ENCODE peak calls at places on chromosomes 16 and 17, in eight cellular contexts. A is pancreas; U is MM.1S; Q is CD8-positive, alpha-beta T cell; N is GM13977; H is heart left ventricle; O is transverse colon; B is omental fat pad. K is an unnamed sample.

GRCh38 chr17:49132699-49133364 is at the start of gene B4GALNT2:
- DNase-seq in A (no peak), U (no peak), Q (no peak), N (no peak), H (no peak), O (peak), B (no peak), K (peak)

GRCh38 chr17:9232591-9233270 is 211.4 kb downstream of the NTN1 start:
- DNase-seq in A (no peak), U (no peak), Q (no peak), N (no peak), H (no peak), O (peak), B (no peak), K (no peak)

GRCh38 chr17:52828621-52829020 is 670.1 kb upstream of the CA10 start:
- DNase-seq in A (no peak), U (no peak), Q (no peak), N (no peak), H (no peak), O (no peak), B (no peak), K (no peak)

GRCh38 chr16:67767953-67768352 is 38.4 kb downstream of the RANBP10 start:
- DNase-seq in A (no peak), U (no peak), Q (no peak), N (no peak), H (no peak), O (no peak), B (no peak), K (no peak)

GRCh38 chr16:57106767-57107166 is 14.4 kb downstream of the CPNE2 start:
- DNase-seq in A (no peak), U (no peak), Q (no peak), N (no peak), H (peak), O (no peak), B (no peak), K (no peak)

GRCh38 chr16:65212791-65213190 is 90.9 kb upstream of the CDH11 start:
- DNase-seq in A (no peak), U (no peak), Q (no peak), N (no peak), H (no peak), O (no peak), B (no peak), K (no peak)

GRCh38 chr16:4347010-4347409 is 4.1 kb downstream of the PAM16 start:
- DNase-seq in A (no peak), U (no peak), Q (no peak), N (no peak), H (no peak), O (no peak), B (no peak), K (no peak)

GRCh38 chr16:3180445-3180878 is 7.5 kb upstream of the OR1F1 start:
- DNase-seq in A (no peak), U (no peak), Q (no peak), N (no peak), H (no peak), O (no peak), B (no peak), K (no peak)

GRCh38 chr17:81509687-81510523 is 2.7 kb downstream of the ACTG1 start:
- DNase-seq in A (no peak), U (peak), Q (peak), N (no peak), H (no peak), O (no peak), B (no peak), K (no peak)

GRCh38 chr17:28807925-28808641 is 34.5 kb downstream of the FAM222B start:
- DNase-seq in A (no peak), U (no peak), Q (no peak), N (no peak), H (no peak), O (no peak), B (no peak), K (no peak)

GRCh38 chr16:27318399-27319256 is 4.9 kb downstream of the IL4R start:
- DNase-seq in A (no peak), U (no peak), Q (peak), N (peak), H (peak), O (peak), B (no peak), K (peak)

GRCh38 chr16:4937782-4938682 is 1.1 kb upstream of the PPL start:
- DNase-seq in A (peak), U (no peak), Q (no peak), N (no peak), H (no peak), O (peak), B (no peak), K (no peak)

GRCh38 chr17:74161501-74161850 is 42.0 kb upstream of the RPL38 start:
- DNase-seq in A (no peak), U (no peak), Q (no peak), N (no peak), H (no peak), O (no peak), B (no peak), K (no peak)

GRCh38 chr17:65594585-65594940 is 33.1 kb upstream of the AXIN2 start:
- DNase-seq in A (no peak), U (no peak), Q (no peak), N (no peak), H (no peak), O (no peak), B (no peak), K (no peak)

GRCh38 chr16:7547736-7548135 is 215.1 kb downstream of the RBFOX1 start:
- DNase-seq in A (no peak), U (no peak), Q (no peak), N (no peak), H (no peak), O (no peak), B (no peak), K (no peak)

GRCh38 chr17:81453049-81453448 is 57.8 kb downstream of the BAHCC1 start:
- DNase-seq in A (no peak), U (no peak), Q (no peak), N (no peak), H (no peak), O (no peak), B (no peak), K (no peak)

GRCh38 chr16:67236551-67237395 is 9.8 kb downstream of the TMEM208 start:
- DNase-seq in A (no peak), U (peak), Q (peak), N (peak), H (no peak), O (peak), B (no peak), K (peak)

GRCh38 chr17:78717431-78717980 is 64.6 kb downstream of the CYTH1 start:
- DNase-seq in A (peak), U (peak), Q (no peak), N (no peak), H (no peak), O (peak), B (no peak), K (peak)

GRCh38 chr17:12965988-12966387 is 51.8 kb downstream of the ELAC2 start:
- DNase-seq in A (no peak), U (no peak), Q (no peak), N (no peak), H (no peak), O (no peak), B (no peak), K (no peak)

GRCh38 chr17:28949185-28950016 is 1.9 kb downstream of the PHF12 start:
- DNase-seq in A (peak), U (peak), Q (peak), N (peak), H (peak), O (peak), B (no peak), K (peak)

GRCh38 chr16:58389724-58390123 is 2.5 kb upstream of the GINS3 start:
- DNase-seq in A (no peak), U (no peak), Q (no peak), N (no peak), H (no peak), O (no peak), B (no peak), K (no peak)

GRCh38 chr17:71447644-71448043 is 673.2 kb upstream of the SOX9 start:
- DNase-seq in A (no peak), U (no peak), Q (no peak), N (no peak), H (no peak), O (no peak), B (no peak), K (no peak)

GRCh38 chr16:23847938-23848337 is 12.2 kb downstream of the PRKCB start:
- DNase-seq in A (no peak), U (no peak), Q (peak), N (no peak), H (no peak), O (no peak), B (no peak), K (no peak)

GRCh38 chr16:66551362-66551761 is 1.0 kb upstream of the CKLF start:
- DNase-seq in A (no peak), U (peak), Q (peak), N (peak), H (no peak), O (peak), B (no peak), K (peak)

GRCh38 chr16:88062341-88062861 is 111.2 kb downstream of the BANP start:
- DNase-seq in A (no peak), U (no peak), Q (no peak), N (no peak), H (peak), O (no peak), B (no peak), K (no peak)

GRCh38 chr16:85524630-85525463 is 88.3 kb upstream of the GSE1 start:
- DNase-seq in A (peak), U (no peak), Q (no peak), N (no peak), H (peak), O (no peak), B (no peak), K (no peak)

GRCh38 chr17:81944858-81945257 is 2.2 kb downstream of the MYADML2 start:
- DNase-seq in A (no peak), U (no peak), Q (no peak), N (no peak), H (no peak), O (no peak), B (no peak), K (no peak)

GRCh38 chr17:19719365-19720209 is 3.2 kb upstream of the SLC47A2 start:
- DNase-seq in A (peak), U (no peak), Q (no peak), N (no peak), H (no peak), O (peak), B (no peak), K (no peak)

GRCh38 chr16:23499801-23500200 is 10.5 kb downstream of the GGA2 start:
- DNase-seq in A (peak), U (no peak), Q (no peak), N (no peak), H (no peak), O (no peak), B (no peak), K (no peak)

GRCh38 chr17:3738562-3739295 is 15.0 kb downstream of the HASPIN start:
- DNase-seq in A (peak), U (no peak), Q (peak), N (no peak), H (no peak), O (peak), B (no peak), K (no peak)

GRCh38 chr17:49997773-49998703 is 3.0 kb upstream of the DLX3 start:
- DNase-seq in A (peak), U (peak), Q (peak), N (peak), H (peak), O (peak), B (peak), K (peak)

GRCh38 chr17:29154516-29155234 is 25.5 kb downstream of the MYO18A start:
- DNase-seq in A (no peak), U (no peak), Q (no peak), N (no peak), H (no peak), O (no peak), B (no peak), K (no peak)

GRCh38 chr17:83122834-83123233 is 43.4 kb downstream of the METRNL start:
- DNase-seq in A (no peak), U (no peak), Q (no peak), N (no peak), H (no peak), O (peak), B (no peak), K (no peak)

GRCh38 chr17:8941520-8941919 is 24.0 kb downstream of the PIK3R5 start:
- DNase-seq in A (no peak), U (no peak), Q (peak), N (no peak), H (no peak), O (peak), B (no peak), K (peak)

GRCh38 chr17:19460695-19461094 is 49.7 kb downstream of the RNF112 start:
- DNase-seq in A (no peak), U (no peak), Q (no peak), N (no peak), H (no peak), O (peak), B (no peak), K (no peak)

GRCh38 chr16:48504216-48504615 is 105.8 kb downstream of the N4BP1 start:
- DNase-seq in A (no peak), U (no peak), Q (no peak), N (no peak), H (no peak), O (no peak), B (no peak), K (no peak)

DNA sequence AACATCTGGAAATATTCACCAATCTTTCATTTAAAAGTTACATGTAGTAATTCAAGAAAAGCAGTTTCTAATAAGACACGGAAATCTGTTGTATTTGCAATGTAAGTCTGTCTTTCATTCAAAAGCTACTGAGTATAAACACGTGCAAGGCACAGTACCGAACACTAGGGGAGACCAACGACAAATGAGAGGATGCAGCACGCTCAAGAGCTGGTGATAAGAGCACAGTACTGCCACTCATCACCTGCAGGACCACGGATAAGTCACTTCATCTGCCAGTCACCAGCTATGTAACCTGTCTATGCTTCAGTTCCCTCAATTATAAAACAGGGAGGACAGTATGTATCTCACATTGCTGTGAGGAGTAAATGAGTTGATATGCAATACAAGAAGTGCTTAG is 67.1 kb downstream of the CLEC18A start:
- DNase-seq in A (no peak), U (peak), Q (peak), N (peak), H (peak), O (peak), B (no peak), K (peak)
- TF ChIP-seq CTCF in A (no peak), U (no peak), Q (peak), N (peak), H (no peak), O (no peak), B (no peak), K (no peak)

DNA sequence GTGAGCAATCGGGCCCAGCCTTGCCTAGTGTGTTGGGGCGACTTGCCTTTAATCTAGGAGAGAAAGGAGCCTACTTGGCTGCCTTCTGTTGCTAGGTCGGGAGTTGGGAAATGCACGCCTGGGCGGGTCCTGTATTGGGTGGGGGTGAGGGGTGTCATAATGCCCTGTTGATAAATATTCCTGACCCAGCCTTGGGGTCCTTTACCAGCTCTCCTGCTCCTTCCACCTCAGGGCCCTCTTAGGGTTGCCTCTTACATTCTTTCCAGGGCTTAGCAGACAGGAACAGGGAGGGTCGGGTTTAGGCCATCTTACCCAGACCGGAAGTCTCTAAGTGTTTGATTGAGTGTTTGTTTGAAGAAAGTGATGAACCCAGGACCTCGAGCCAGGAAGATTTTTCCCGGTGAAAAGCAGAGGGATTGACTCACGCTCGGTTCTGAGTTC is 112.9 kb downstream of the SEC14L1 start:
- DNase-seq in A (no peak), U (no peak), Q (no peak), N (no peak), H (no peak), O (no peak), B (no peak), K (no peak)
- TF ChIP-seq CTCF in A (no peak), U (no peak), Q (no peak), N (no peak), H (no peak), O (no peak), B (no peak), K (no peak)

GRCh38 chr16:31074073-31074813 is at the start of the genes ZNF646 and ZNF668:
- DNase-seq in A (peak), U (peak), Q (peak), N (peak), H (peak), O (peak), B (peak), K (peak)

GRCh38 chr16:31073073-31073822 is 792 bp downstream of the ZNF668 start:
- DNase-seq in A (peak), U (peak), Q (peak), N (peak), H (peak), O (peak), B (peak), K (peak)

GRCh38 chr16:31073823-31074072 is 292 bp downstream of the ZNF668 start:
- DNase-seq in A (no peak), U (no peak), Q (no peak), N (no peak), H (no peak), O (no peak), B (no peak), K (no peak)

GRCh38 chr16:31071861-31072260 is 2.2 kb downstream of the ZNF668 start:
- DNase-seq in A (no peak), U (no peak), Q (no peak), N (no peak), H (no peak), O (no peak), B (no peak), K (no peak)

DNA sequence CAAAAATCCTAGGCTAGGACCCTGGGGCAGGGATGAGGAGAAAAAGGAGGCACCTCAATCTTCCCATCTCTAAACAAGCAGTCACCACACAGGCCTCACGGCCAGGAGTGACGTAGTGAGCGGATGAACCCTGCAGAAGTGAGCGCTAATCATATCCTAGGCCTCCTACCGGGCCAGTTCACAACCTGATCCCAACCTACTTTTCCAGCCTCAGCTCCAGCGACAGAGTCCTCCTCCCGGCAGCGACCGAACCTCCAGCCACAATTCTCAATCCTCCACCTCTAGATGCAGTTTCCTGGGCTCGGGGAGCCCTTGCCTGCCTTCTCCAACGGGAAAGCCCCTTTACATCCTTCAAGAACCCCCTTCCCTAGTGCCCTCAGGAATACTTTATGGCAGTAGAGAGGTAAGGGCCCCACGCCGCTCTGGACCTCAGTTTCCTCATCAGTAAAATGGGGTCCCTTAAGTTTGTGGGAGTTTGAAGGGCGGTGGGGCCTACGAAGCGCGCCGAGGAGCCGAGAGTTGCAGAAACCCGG is 1.4 kb downstream of the ZNF668 start:
- DNase-seq in A (no peak), U (peak), Q (no peak), N (no peak), H (no peak), O (peak), B (no peak), K (no peak)
- TF ChIP-seq CTCF in A (no peak), U (no peak), Q (no peak), N (no peak), H (no peak), O (no peak), B (no peak), K (no peak)

GRCh38 chr16:8634991-8635736 is 13.7 kb downstream of the METTL22 start:
- DNase-seq in A (no peak), U (no peak), Q (no peak), N (no peak), H (no peak), O (no peak), B (no peak), K (no peak)
- TF ChIP-seq CTCF in A (no peak), U (peak), Q (no peak), N (peak), H (no peak), O (peak), B (no peak), K (no peak)

GRCh38 chr17:64447526-64447925 is 1.4 kb upstream of the MILR1 start:
- DNase-seq in A (no peak), U (no peak), Q (no peak), N (no peak), H (no peak), O (no peak), B (no peak), K (no peak)

GRCh38 chr17:64442550-64442971 is 6.4 kb upstream of the MILR1 start:
- DNase-seq in A (no peak), U (no peak), Q (no peak), N (no peak), H (no peak), O (no peak), B (no peak), K (no peak)

GRCh38 chr17:64443086-64443760 is 5.7 kb upstream of the MILR1 start:
- DNase-seq in A (no peak), U (no peak), Q (no peak), N (no peak), H (no peak), O (no peak), B (no peak), K (no peak)

GRCh38 chr17:64437944-64438525 is 10.9 kb upstream of the MILR1 start:
- DNase-seq in A (no peak), U (no peak), Q (no peak), N (no peak), H (no peak), O (no peak), B (no peak), K (no peak)

DNA sequence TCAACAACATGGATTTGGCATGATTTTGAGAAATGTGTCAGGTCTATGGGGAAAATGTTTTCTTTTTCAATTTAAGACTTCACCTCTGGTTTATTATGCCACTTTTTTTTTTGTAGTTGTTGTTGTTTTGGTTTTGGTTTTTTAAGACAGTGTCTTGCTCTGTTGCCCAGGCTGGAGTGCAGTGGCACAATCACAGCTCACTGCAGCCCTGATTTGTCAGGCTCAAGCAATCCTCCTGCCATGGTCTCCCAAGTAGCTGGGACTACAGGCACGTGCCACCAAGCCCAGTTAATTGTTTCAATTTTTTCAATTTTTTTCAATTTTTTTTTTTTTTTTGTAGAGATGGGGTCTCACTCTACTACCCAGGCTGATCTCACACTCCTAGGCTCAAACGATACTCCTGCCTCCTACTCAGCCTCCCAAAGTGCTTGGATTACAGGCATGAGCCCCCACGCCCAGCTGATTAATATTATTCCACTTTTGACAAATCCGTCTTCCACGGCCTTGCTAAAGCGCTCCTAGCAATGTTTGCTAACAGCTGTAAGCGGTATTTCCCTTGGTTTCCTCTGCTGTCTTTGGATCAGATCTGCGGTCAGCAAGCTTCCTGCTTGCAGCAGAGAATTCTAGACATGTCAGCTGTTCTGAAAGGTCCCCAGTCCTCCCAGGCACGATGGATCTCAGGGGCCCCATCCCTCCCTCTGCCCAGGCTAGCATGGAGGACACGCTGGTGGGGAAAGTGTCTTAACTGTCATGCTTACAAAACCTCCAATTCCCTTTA is 7.0 kb upstream of the MILR1 start:
- DNase-seq in A (peak), U (peak), Q (peak), N (no peak), H (peak), O (peak), B (no peak), K (no peak)
- TF ChIP-seq CTCF in A (no peak), U (no peak), Q (no peak), N (no peak), H (no peak), O (no peak), B (no peak), K (no peak)